ENCODE peak calls at places on chromosomes 12 and 14, in ten cellular contexts. D is posterior vena cava; W is posterior cingulate gyrus; E is NCI-H2029 treated with DMSO at 0.1 percent for 48 hours; G is activated CD4-positive, CD25-positive, alpha-beta regulatory T cell treated with anti-CD3 and anti-CD28 coated beads, Interleukin-2, amount 50 U/mL, for 16 hours; H is activated naive CD8-positive, alpha-beta T cell treated with anti-CD3 and anti-CD28 coated beads, Interleukin-2, amount 50 U/mL, for 16 hours; S is HCT116; N is heart left ventricle; U is GM23338; R is HuH-7. Y is an unnamed sample.

GRCh38 chr14:104246401-104247335 is 108.3 kb downstream of the KIF26A start:
- DNase-seq in R (no peak), N (no peak), S (no peak), E (no peak), U (no peak), G (no peak), H (no peak), W (no peak), D (peak; percentile 47), Y (no peak)

GRCh38 chr12:130497991-130498390 is 160.3 kb downstream of the PIWIL1 start:
- DNase-seq in H (no peak), E (no peak), G (no peak), R (no peak), N (no peak), U (no peak), S (no peak), W (no peak), D (no peak), Y (no peak)

GRCh38 chr14:61690982-61691381 is 4.3 kb upstream of the HIF1A start:
- DNase-seq in W (no peak), E (no peak), H (no peak), S (no peak), N (no peak), D (no peak), U (no peak), G (no peak), R (no peak), Y (no peak)

GRCh38 chr12:46187023-46187422 is 81.8 kb downstream of the SLC38A1 start:
- DNase-seq in U (no peak), R (no peak), G (no peak), N (peak; percentile 24), D (no peak), S (no peak), E (no peak), W (no peak), H (no peak), Y (no peak)

GRCh38 chr12:113030875-113031525 is 25.5 kb upstream of the DTX1 start:
- DNase-seq in G (no peak), E (peak; percentile 77), U (peak; percentile 89), N (no peak), S (peak; percentile 82), W (no peak), H (no peak), D (no peak), R (peak; percentile 46), Y (no peak)

GRCh38 chr12:43882578-43883178 is 46.8 kb downstream of the TMEM117 start:
- DNase-seq in G (no peak), H (no peak), W (no peak), U (peak; percentile 79), R (peak; percentile 35), S (peak; percentile 39), D (no peak), E (peak; percentile 3), N (no peak), Y (peak; percentile 25)

GRCh38 chr12:41034686-41035085 is 153.4 kb upstream of the PDZRN4 start:
- DNase-seq in D (no peak), W (no peak), H (no peak), U (no peak), N (no peak), E (no peak), S (no peak), G (no peak), R (no peak), Y (no peak)

GRCh38 chr12:104506691-104507401 is 50.1 kb downstream of the CHST11 start:
- DNase-seq in E (peak; percentile 91), N (peak; percentile 47), S (no peak), G (no peak), U (peak; percentile 63), R (no peak), W (no peak), H (no peak), D (no peak), Y (no peak)

GRCh38 chr12:57868870-57869609 is 22.5 kb upstream of the CTDSP2 start:
- DNase-seq in R (no peak), U (peak; percentile 52), D (peak; percentile 85), W (peak; percentile 68), G (no peak), H (no peak), S (no peak), N (peak; percentile 41), E (no peak), Y (no peak)

GRCh38 chr14:33273978-33274377 is 335.3 kb downstream of the NPAS3 start:
- DNase-seq in E (no peak), W (no peak), N (no peak), D (no peak), G (no peak), U (no peak), H (no peak), S (no peak), R (no peak), Y (no peak)

GRCh38 chr12:104190641-104191176 is 24.9 kb upstream of the TXNRD1 start:
- DNase-seq in N (no peak), E (no peak), W (no peak), D (no peak), U (no peak), H (no peak), G (no peak), R (no peak), S (no peak), Y (no peak)

GRCh38 chr12:7004840-7005239 is 13.4 kb downstream of the LPCAT3 start:
- DNase-seq in H (no peak), N (no peak), R (no peak), E (no peak), W (no peak), U (no peak), G (no peak), D (no peak), S (no peak), Y (no peak)

GRCh38 chr14:99728981-99729451 is 44.9 kb downstream of the CYP46A1 start:
- DNase-seq in S (no peak), E (no peak), W (peak; percentile 4), D (peak; percentile 47), R (no peak), U (no peak), N (no peak), G (no peak), H (no peak), Y (peak; percentile 7)

Y was measured in stimulated activated naive CD8-positive, alpha-beta T cell treated with anti-CD3 and anti-CD28 coated beads, Interleukin-15, amount 100 ng/mL, for 72 hours.